ENCODE peak calls at places on chromosomes 7 and 10, in six cellular contexts. U is PC-9, K is neural progenitor cell, W is HepG2, S is transverse colon, O is HL-60. Z is an unnamed sample.

GRCh38 chr7:6640246-6640721 is 3.2 kb downstream of the ZNF316 start:
- DNase-seq in U (no peak), K (peak), W (no peak), S (no peak), O (no peak), Z (no peak)

GRCh38 chr7:106979551-106980357 is 64.8 kb upstream of the PRKAR2B start:
- DNase-seq in U (no peak), K (peak), W (no peak), S (no peak), O (no peak), Z (no peak)

GRCh38 chr10:61902448-61903183 is 1.1 kb downstream of the ARID5B start:
- DNase-seq in U (peak), K (peak), W (peak), S (peak), O (no peak), Z (no peak)

GRCh38 chr7:139696547-139696946 is 81.3 kb downstream of the HIPK2 start:
- DNase-seq in U (no peak), K (no peak), W (no peak), S (no peak), O (no peak), Z (no peak)

GRCh38 chr10:77874872-77875271 is 51.7 kb downstream of the DLG5 start:
- DNase-seq in U (no peak), K (no peak), W (no peak), S (no peak), O (no peak), Z (no peak)

GRCh38 chr7:20299647-20300312 is 30.9 kb upstream of the ITGB8 start:
- DNase-seq in U (no peak), K (no peak), W (no peak), S (no peak), O (no peak), Z (no peak)

GRCh38 chr10:10138685-10139084 is 879.0 kb upstream of the CELF2 start:
- DNase-seq in U (no peak), K (no peak), W (no peak), S (no peak), O (no peak), Z (no peak)

GRCh38 chr7:42183547-42183946 is 53.5 kb downstream of the GLI3 start:
- DNase-seq in U (no peak), K (no peak), W (no peak), S (no peak), O (no peak), Z (no peak)

GRCh38 chr7:25522727-25523126 is 294.4 kb upstream of the NPVF start:
- DNase-seq in U (no peak), K (no peak), W (no peak), S (no peak), O (no peak), Z (no peak)

GRCh38 chr10:784759-785538 is 95.5 kb upstream of the DIP2C start:
- DNase-seq in U (no peak), K (peak), W (no peak), S (peak), O (no peak), Z (peak)

GRCh38 chr7:40219917-40220316 is 85.1 kb downstream of the SUGCT start:
- DNase-seq in U (no peak), K (no peak), W (no peak), S (no peak), O (no peak), Z (no peak)

GRCh38 chr7:50393547-50394252 is 56.5 kb downstream of the FIGNL1 start:
- DNase-seq in U (no peak), K (no peak), W (no peak), S (peak), O (no peak), Z (no peak)

GRCh38 chr7:27148031-27148775 is 629 bp upstream of the HOXA6 start:
- DNase-seq in U (no peak), K (no peak), W (no peak), S (peak), O (no peak), Z (no peak)

GRCh38 chr7:27145167-27145883 is 1.8 kb upstream of the HOXA5 start:
- DNase-seq in U (no peak), K (no peak), W (no peak), S (no peak), O (no peak), Z (no peak)

GRCh38 chr7:27145884-27146401 is 1.6 kb downstream of the HOXA6 start:
- DNase-seq in U (no peak), K (no peak), W (no peak), S (peak), O (no peak), Z (no peak)

GRCh38 chr7:27147211-27148030 is at the start of gene HOXA6:
- DNase-seq in U (peak), K (no peak), W (no peak), S (peak), O (no peak), Z (no peak)

DNA sequence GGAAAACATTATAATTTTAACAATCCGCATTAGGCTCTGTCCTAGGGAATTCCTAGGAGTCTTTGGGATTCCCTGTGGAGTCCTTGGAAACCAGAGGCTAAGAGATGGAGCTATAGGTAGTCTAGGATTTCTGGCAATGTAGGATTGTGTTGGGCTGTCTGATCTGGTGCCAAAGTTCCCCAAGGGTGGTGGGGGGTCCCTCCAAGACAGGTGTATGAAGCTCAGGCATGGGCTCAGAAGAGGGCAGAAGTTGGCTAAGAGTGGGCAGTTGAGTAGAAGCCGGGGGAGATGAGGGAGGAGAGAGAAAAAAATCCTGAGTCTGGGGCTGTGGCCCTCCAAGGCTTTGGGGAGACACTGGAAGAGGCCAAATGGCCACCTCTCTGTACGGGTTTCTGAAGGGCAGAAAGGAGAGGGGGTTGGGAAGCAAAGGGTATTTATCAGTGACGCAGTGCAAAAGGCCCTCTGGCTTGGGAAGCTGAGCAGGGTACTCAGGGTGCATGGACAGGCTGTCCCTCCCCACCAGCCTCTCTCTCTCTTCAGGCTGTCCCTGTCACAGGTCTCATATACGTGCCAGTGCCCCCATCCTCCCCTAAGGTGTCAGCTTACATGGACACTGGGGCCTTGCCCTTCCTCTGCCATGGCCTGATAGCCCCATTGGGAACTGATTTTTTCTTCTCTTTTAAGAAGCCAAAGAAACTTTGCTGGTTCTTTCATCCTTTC is 923 bp downstream of the HOXA6 start:
- DNase-seq in U (no peak), K (no peak), W (no peak), S (peak), O (no peak), Z (no peak)
- H3K4me3 ChIP-seq in U (no peak), K (no peak), W (no peak), S (peak), O (no peak), Z (peak)

GRCh38 chr7:70720191-70720873 is 411.6 kb upstream of the GALNT17 start:
- DNase-seq in U (no peak), K (no peak), W (no peak), S (no peak), O (no peak), Z (no peak)
- TF ChIP-seq CTCF in U (no peak), K (peak), W (no peak), S (no peak), O (no peak), Z (no peak)

GRCh38 chr10:74585231-74586087 is 240.9 kb upstream of the KAT6B start:
- DNase-seq in U (no peak), K (peak), W (no peak), S (no peak), O (no peak), Z (no peak)
- H3K27ac ChIP-seq in U (no peak), K (peak), W (peak), S (peak), O (no peak), Z (no peak)

DNA sequence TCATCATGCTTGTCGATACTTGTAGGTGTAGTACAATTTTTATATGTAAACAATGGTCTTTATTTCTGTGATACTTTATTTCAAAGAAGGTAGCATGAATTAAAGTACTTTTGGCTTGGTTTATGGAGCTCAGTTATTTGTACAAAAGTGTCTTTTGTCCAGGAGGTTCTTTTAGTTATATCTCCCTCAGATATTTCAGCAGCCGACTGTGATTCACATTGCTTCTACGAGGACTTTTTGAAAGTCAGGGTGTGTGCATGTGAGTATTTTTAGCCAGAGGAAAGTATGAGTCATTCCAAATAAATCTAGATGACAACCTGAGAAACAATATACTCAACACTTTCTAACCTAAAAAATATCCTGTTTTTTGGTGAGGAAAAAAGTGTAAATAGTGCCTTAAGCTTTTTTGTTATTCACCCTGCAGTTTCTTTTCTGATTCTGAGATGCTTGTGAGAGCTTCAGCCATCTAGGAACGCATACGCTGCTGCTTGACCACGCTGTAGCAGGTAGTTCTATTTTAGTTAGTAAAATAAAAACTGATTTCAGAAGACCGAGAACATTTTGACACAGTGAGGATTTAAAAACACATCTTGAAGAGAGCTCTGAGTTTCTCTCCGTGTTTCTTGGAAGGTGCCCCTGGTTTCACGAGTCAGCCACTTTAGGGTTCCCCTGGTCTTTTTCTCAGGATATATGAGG is 532 bp upstream of the SUN1 start:
- DNase-seq in U (peak), K (no peak), W (peak), S (no peak), O (peak), Z (peak)
- H3K4me3 ChIP-seq in U (peak), K (no peak), W (no peak), S (no peak), O (no peak), Z (peak)

DNA sequence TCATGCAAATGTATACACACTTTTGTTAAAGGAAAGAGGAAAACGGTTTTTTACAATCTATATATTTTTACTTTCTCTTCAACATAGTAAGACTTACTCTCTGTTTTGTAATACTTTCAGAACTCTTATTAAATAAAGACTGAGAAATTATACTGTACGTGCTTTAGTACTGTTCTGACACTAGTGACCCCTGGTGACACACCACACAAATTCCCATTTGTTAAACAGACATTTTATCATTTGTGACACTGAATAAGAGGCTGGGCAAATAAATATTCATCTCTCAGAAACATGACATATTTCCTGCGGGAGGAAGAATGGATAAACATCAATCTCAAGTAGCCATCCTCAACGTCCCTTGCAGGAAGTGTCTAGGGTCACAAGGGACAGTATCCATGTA is 68.9 kb upstream of the ZNF33B start:
- DNase-seq in U (no peak), K (no peak), W (no peak), S (no peak), O (no peak), Z (no peak)
- TF ChIP-seq CTCF in U (no peak), K (no peak), W (no peak), S (no peak), O (no peak), Z (no peak)

GRCh38 chr7:115662676-115663075 is 367.9 kb downstream of the TFEC start:
- DNase-seq in U (no peak), K (no peak), W (no peak), S (no peak), O (no peak), Z (no peak)
- H3K27ac ChIP-seq in U (no peak), K (no peak), W (no peak), S (no peak), O (no peak), Z (no peak)

Z was measured in AG04450.